ENCODE peak calls at places on chromosomes 11 and 22, in four cellular contexts. Z is progenitor cell of endocrine pancreas, D is astrocyte of the spinal cord, R is K562. B is an unnamed sample.

GRCh38 chr22:48640890-48641771 is 1186.5 kb downstream of the BRD1 start:
- DNase-seq in Z (no peak), D (no peak), R (no peak), B (no peak)

GRCh38 chr11:67466367-67466766 is 2.7 kb downstream of the TMEM134 start:
- DNase-seq in Z (no peak), D (no peak), R (no peak), B (no peak)

GRCh38 chr11:113514856-113515255 is 39.7 kb upstream of the DRD2 start:
- DNase-seq in Z (no peak), D (no peak), R (no peak), B (no peak)

GRCh38 chr22:45226681-45227186 is 14.0 kb downstream of the KIAA0930 start:
- DNase-seq in Z (no peak), D (no peak), R (no peak), B (no peak)

GRCh38 chr11:121661796-121662508 is 209.2 kb upstream of the SORL1-AS1 start:
- DNase-seq in Z (no peak), D (peak; percentile 70), R (no peak), B (no peak)

GRCh38 chr11:107882095-107882820 is 23.7 kb upstream of the SLC35F2 start:
- DNase-seq in Z (no peak), D (no peak), R (no peak), B (no peak)

GRCh38 chr11:123186291-123186690 is 8.8 kb downstream of the CLMP start:
- DNase-seq in Z (no peak), D (no peak), R (no peak), B (no peak)

GRCh38 chr22:35299217-35299716 is 427 bp upstream of the TOM1 start:
- DNase-seq in Z (no peak), D (peak; percentile 22), R (no peak), B (no peak)

GRCh38 chr11:112453601-112454577 is 193.2 kb upstream of the PLET1 start:
- DNase-seq in Z (no peak), D (peak; percentile 8), R (peak; percentile 82), B (no peak)

GRCh38 chr22:39364646-39365405 is 15.0 kb downstream of the SYNGR1 start:
- DNase-seq in Z (no peak), D (no peak), R (no peak), B (no peak)

GRCh38 chr11:84788220-84788619 is 838.9 kb downstream of the DLG2 start:
- DNase-seq in Z (no peak), D (peak; percentile 2), R (no peak), B (no peak)

GRCh38 chr11:76763573-76764348 is 19.4 kb upstream of the TSKU start:
- DNase-seq in Z (no peak), D (peak; percentile 85), R (no peak), B (no peak)

GRCh38 chr22:20777420-20778177 is 3.7 kb downstream of the SERPIND1 start:
- DNase-seq in Z (no peak), D (peak; percentile 48), R (peak; percentile 98), B (no peak)

GRCh38 chr22:30054764-30055069 is 25.5 kb upstream of the HORMAD2 start:
- DNase-seq in Z (no peak), D (no peak), R (no peak), B (no peak)

GRCh38 chr22:48138855-48139254 is 1376.4 kb downstream of the TBC1D22A start:
- DNase-seq in Z (no peak), D (no peak), R (no peak), B (no peak)

GRCh38 chr22:41517172-41518047 is 26.9 kb downstream of the POLR3H start:
- DNase-seq in Z (peak; percentile 70), D (peak; percentile 43), R (peak; percentile 43), B (peak; percentile 41)

GRCh38 chr22:28903080-28903479 is 19.7 kb downstream of the ZNRF3 start:
- DNase-seq in Z (no peak), D (no peak), R (no peak), B (no peak)

DNA sequence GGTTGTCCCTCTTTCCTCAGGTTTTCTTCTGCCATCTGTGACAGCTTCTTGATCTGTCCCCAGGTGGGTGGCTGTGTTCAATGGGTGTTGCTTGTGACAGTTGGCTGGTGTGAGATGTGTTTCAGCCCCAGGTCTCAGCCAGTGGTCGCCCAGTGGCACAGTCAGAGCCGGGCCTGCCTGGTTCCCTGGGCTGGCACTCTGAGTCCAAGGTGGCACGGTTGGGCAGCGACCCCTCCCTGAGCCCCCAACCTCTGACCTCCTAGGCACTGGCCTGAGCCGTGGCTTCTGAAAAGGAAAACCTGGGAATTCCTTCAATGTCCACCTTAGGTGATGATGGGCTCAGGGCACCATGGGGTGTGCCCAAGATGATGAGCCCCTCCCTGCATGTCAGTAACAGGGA is 14.0 kb upstream of the PRODH start:
- DNase-seq in Z (no peak), D (no peak), R (no peak), B (no peak)
- TF ChIP-seq CTCF in Z (no peak), D (no peak), R (no peak), B (no peak)

DNA sequence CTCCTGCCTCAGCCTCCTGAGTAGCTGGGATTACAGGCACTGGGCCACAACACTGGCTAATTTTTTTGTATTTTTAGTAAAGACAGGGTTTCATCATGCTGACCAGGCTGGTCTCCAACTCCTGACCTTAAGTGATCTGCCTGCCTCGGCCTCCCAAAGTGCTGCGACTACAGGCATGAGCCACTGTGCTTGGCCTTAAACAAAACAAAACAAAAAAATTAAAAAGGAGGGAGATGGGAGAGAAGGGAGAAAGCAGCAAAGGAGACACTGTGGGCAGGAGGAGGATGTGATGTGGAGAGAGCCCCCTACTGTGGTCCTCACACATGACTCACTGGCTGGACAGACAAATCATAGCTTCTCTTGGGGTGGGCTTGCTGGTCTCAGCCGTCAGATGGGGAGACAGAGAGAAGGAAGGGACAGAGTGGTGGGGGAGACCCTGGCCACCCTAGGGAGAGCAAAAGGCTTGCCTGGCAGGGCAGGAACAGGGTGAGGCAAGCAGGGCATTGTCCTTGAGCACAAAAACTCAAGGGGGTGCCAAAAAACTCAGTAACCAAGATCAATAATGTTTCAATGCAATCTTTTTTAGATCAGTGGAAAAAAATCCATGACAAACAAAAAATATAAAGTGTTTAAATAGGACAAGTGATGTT is 31.6 kb downstream of the TPST2 start:
- DNase-seq in Z (no peak), D (peak; percentile 77), R (no peak), B (no peak)
- TF ChIP-seq CTCF in Z (no peak), D (peak; percentile 14), R (no peak), B (no peak)

DNA sequence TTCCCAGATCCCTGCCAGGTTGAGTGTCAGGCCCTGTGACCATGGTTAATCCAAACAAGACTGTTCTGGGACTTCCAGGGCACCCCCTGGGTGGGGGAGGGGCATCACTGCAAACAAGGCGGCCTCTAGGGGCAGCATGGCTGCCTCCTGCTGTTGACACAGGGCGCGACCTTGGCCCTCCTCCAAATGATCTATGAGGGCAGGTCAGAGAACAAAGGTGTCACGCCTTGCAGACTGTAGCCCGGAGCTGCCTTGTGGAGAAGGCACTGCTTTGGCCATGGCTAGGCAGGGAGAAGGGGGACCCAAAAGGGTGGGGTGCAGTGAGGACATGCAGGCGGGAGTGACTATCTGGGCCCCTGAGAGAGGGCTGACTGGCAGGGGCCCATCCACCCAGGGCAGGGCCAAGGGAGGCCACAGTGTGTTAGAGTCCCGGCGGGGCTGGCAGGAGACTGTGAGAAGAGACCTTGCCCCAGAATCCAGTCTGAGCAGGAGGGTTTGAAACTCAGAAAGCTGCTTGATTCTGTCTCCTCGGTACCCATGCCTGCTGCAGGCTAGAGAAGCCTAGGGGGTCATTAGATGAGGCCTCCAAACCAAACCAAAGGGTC is 35.6 kb downstream of the KCNC1 start:
- DNase-seq in Z (peak; percentile 35), D (no peak), R (peak; percentile 74), B (no peak)
- TF ChIP-seq CTCF in Z (peak; percentile 49), D (no peak), R (peak; percentile 67), B (no peak)

DNA sequence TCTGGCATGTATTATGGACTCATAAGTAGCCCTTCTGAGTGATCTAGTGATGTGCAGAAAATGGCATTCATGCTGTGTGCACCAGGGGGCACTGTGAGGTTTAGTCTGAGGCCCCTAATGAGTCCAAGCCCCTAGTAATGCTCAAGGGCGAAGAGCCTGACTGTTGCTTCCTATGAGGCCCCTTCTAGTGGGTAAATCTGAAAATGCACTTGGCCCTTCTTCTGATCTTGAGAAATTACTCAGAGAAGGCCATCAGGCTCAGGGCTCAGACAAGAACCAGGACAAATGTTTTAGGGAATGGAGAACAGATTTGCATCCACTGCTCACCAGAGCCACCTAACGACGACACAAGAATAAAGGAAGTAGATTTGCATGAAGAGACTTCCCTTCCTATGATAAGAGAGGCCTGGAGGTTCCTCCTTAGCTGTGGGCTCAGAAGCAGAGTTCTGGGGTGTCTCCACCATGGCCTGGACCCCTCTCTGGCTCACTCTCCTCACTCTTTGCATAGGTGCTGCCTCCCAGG is 75.8 kb downstream of the GGTLC2 start:
- DNase-seq in Z (peak; percentile 30), D (peak; percentile 36), R (peak; percentile 95), B (peak; percentile 41)
- TF ChIP-seq CTCF in Z (peak; percentile 72), D (peak; percentile 41), R (no peak), B (no peak)

GRCh38 chr11:85811624-85812023 is 683 bp upstream of the SYTL2 start:
- DNase-seq in Z (no peak), D (no peak), R (no peak), B (no peak)

GRCh38 chr11:85809191-85809590 is 1.8 kb downstream of the SYTL2 start:
- DNase-seq in Z (no peak), D (no peak), R (no peak), B (no peak)

GRCh38 chr11:85810871-85811611 is at the start of gene SYTL2:
- DNase-seq in Z (peak; percentile 32), D (peak; percentile 50), R (peak; percentile 85), B (peak; percentile 58)

GRCh38 chr11:85810521-85810870 is 445 bp downstream of the SYTL2 start:
- DNase-seq in Z (no peak), D (no peak), R (no peak), B (no peak)

DNA sequence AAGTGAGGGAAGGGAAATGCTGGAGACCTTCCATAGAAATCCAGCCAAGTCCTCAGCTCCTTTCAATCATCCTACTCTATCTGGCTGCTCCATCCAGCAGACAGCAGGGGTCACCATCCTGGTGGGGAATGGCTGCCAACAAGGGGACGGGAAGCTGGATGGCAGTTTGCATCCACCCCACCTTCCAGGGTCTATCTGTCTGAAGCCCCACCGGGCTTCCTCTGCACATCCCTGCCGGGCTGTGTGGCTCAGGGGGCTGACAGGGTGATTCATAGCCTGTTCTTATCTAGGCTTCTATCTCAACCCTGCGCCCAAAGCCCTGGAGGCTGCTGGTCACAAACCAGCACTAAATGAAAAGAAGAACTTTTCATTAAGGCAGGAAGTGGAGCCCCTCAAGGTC is 1.1 kb downstream of the SYTL2 start:
- DNase-seq in Z (no peak), D (no peak), R (no peak), B (no peak)
- TF ChIP-seq CTCF in Z (peak; percentile 16), D (peak; percentile 49), R (no peak), B (no peak)

GRCh38 chr11:79949574-79949973 is 508.7 kb upstream of the TENM4 start:
- DNase-seq in Z (no peak), D (no peak), R (no peak), B (no peak)

GRCh38 chr11:79953629-79954028 is 512.8 kb upstream of the TENM4 start:
- DNase-seq in Z (no peak), D (no peak), R (no peak), B (no peak)

GRCh38 chr11:79956061-79956460 is 515.2 kb upstream of the TENM4 start:
- DNase-seq in Z (no peak), D (no peak), R (no peak), B (no peak)

GRCh38 chr11:79950741-79951140 is 509.9 kb upstream of the TENM4 start:
- DNase-seq in Z (no peak), D (no peak), R (no peak), B (no peak)

GRCh38 chr11:79950172-79950571 is 509.3 kb upstream of the TENM4 start:
- DNase-seq in Z (no peak), D (no peak), R (no peak), B (no peak)
- TF ChIP-seq CTCF in Z (no peak), D (no peak), R (no peak), B (no peak)